ENCODE peak calls at places on chromosome 6, in seven cellular contexts. S is foreskin fibroblast, X is lower lobe of right lung, Q is adrenal gland, E is AG04449, L is astrocyte of the spinal cord, W is aorta. B is an unnamed sample.

GRCh38 chr6:139344186-139344963 is 30.1 kb downstream of the CITED2 start:
- DNase-seq in S (no peak), X (no peak), Q (no peak), E (no peak), L (no peak), W (no peak), B (no peak)

GRCh38 chr6:15475261-15475660 is 187.6 kb downstream of the DTNBP1 start:
- DNase-seq in S (no peak), X (no peak), Q (no peak), E (no peak), L (no peak), W (no peak), B (no peak)

GRCh38 chr6:157967486-157967885 is 14.2 kb upstream of the SYNJ2 start:
- DNase-seq in S (no peak), X (no peak), Q (no peak), E (no peak), L (no peak), W (no peak), B (no peak)

GRCh38 chr6:133983099-133983939 is 30.3 kb downstream of the TBPL1 start:
- DNase-seq in S (peak), X (peak), Q (no peak), E (peak), L (no peak), W (no peak), B (peak)

GRCh38 chr6:117681321-117681720 is 6.1 kb downstream of the NUS1 start:
- DNase-seq in S (no peak), X (no peak), Q (no peak), E (no peak), L (no peak), W (no peak), B (no peak)

GRCh38 chr6:108914235-108915022 is 66.2 kb downstream of the ARMC2 start:
- DNase-seq in S (peak), X (no peak), Q (no peak), E (no peak), L (no peak), W (no peak), B (peak)

GRCh38 chr6:27669798-27670301 is 196.9 kb upstream of the ZNF184 start:
- DNase-seq in S (no peak), X (no peak), Q (no peak), E (no peak), L (no peak), W (no peak), B (no peak)

GRCh38 chr6:151493495-151494234 is at the start of gene CCDC170:
- DNase-seq in S (peak), X (peak), Q (peak), E (no peak), L (peak), W (peak), B (no peak)

GRCh38 chr6:120378582-120379220 is 955.6 kb downstream of the TBC1D32 start:
- DNase-seq in S (peak), X (no peak), Q (no peak), E (no peak), L (peak), W (no peak), B (peak)

GRCh38 chr6:161143663-161144430 is 130.0 kb downstream of the AGPAT4 start:
- DNase-seq in S (no peak), X (no peak), Q (no peak), E (no peak), L (no peak), W (no peak), B (no peak)

GRCh38 chr6:163860194-163861081 is 445.9 kb downstream of the QKI start:
- DNase-seq in S (peak), X (no peak), Q (no peak), E (peak), L (peak), W (no peak), B (peak)

GRCh38 chr6:27059621-27060425 is 187.7 kb upstream of the PRSS16 start:
- DNase-seq in S (no peak), X (no peak), Q (no peak), E (no peak), L (no peak), W (no peak), B (no peak)

GRCh38 chr6:30267423-30267822 is 54.2 kb upstream of the TRIM26 start:
- DNase-seq in S (no peak), X (no peak), Q (no peak), E (no peak), L (no peak), W (no peak), B (no peak)

GRCh38 chr6:33856655-33857054 is 52.9 kb upstream of the MLN start:
- DNase-seq in S (no peak), X (no peak), Q (no peak), E (no peak), L (no peak), W (no peak), B (no peak)

GRCh38 chr6:158640519-158640918 is 4.0 kb downstream of the DYNLT1 start:
- DNase-seq in S (no peak), X (no peak), Q (no peak), E (no peak), L (no peak), W (no peak), B (no peak)

GRCh38 chr6:100851819-100852218 is 29.3 kb downstream of the ASCC3 start:
- DNase-seq in S (no peak), X (no peak), Q (no peak), E (no peak), L (no peak), W (peak), B (no peak)

GRCh38 chr6:45728674-45729073 is 287.0 kb downstream of the CLIC5 start:
- DNase-seq in S (peak), X (no peak), Q (no peak), E (no peak), L (peak), W (no peak), B (peak)

GRCh38 chr6:195861-196360 is 96.4 kb upstream of the DUSP22 start:
- DNase-seq in S (no peak), X (peak), Q (no peak), E (no peak), L (no peak), W (no peak), B (peak)

GRCh38 chr6:153436346-153436745 is 305.3 kb upstream of the RGS17 start:
- DNase-seq in S (no peak), X (no peak), Q (no peak), E (no peak), L (no peak), W (no peak), B (no peak)

DNA sequence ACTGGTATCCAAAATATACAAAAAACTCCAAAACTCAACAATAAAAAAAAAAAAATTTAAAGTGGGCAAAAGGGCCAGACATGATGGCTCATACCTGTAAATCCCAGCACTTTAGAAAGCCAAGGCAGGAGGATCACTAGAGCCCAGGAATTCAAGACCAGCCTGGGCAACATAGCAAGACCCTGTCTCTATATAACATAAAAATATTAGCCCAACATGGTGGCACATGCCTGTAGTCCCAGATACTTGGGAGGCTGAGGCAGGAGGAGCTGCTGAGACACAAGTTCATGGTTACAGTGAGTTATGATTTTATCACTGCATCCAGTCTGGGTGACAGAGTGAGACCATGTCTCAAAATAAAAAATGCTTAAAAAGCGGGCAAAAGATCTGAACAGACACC is 121.0 kb upstream of the BEND6 start:
- DNase-seq in S (no peak), X (no peak), Q (no peak), E (no peak), L (no peak), W (no peak), B (no peak)
- H3K4me3 ChIP-seq in S (no peak), X (no peak), Q (no peak), E (no peak), L (no peak), W (no peak), B (no peak)

GRCh38 chr6:35025241-35026188 is 115.6 kb downstream of the TCP11 start:
- DNase-seq in S (peak), X (no peak), Q (no peak), E (no peak), L (no peak), W (no peak), B (no peak)
- H3K4me3 ChIP-seq in S (no peak), X (no peak), Q (no peak), E (no peak), L (no peak), W (peak), B (no peak)

DNA sequence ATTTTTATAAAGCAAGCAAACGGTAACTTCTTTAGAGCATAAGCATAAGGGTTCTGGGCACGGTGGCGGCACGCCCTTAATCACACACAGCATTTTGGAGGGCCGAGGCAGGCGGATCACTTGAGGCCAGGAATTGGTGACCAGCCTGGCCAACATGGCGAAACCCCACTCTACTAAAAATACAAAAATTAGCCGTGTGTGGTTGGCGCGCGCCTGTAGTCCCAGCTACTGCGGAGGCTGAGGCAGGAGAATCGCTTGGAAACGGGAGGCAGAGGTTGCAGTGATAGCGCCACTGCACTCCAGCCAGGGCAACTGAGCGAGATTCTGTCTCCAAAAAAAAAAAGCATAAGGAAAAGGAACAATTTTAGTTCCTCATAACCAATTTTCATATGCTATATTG is 2.6 kb downstream of the SENP6 start:
- DNase-seq in S (no peak), X (no peak), Q (no peak), E (no peak), L (no peak), W (no peak), B (no peak)
- H3K4me3 ChIP-seq in S (peak), X (peak), Q (peak), E (peak), L (peak), W (no peak), B (peak)

GRCh38 chr6:166751051-166751595 is 124.1 kb upstream of the RPS6KA2 start:
- DNase-seq in S (no peak), X (no peak), Q (no peak), E (no peak), L (peak), W (no peak), B (no peak)
- H3K4me3 ChIP-seq in S (no peak), X (no peak), Q (no peak), E (no peak), L (no peak), W (no peak), B (no peak)

GRCh38 chr6:10414766-10415592 is at the start of gene TFAP2A:
- DNase-seq in S (peak), X (no peak), Q (no peak), E (no peak), L (no peak), W (no peak), B (peak)
- H3K4me3 ChIP-seq in S (peak), X (peak), Q (peak), E (peak), L (no peak), W (no peak), B (peak)

GRCh38 chr6:1606533-1607235 is 3.0 kb upstream of the FOXC1 start:
- DNase-seq in S (no peak), X (no peak), Q (no peak), E (no peak), L (no peak), W (peak), B (no peak)
- H3K4me3 ChIP-seq in S (no peak), X (no peak), Q (no peak), E (no peak), L (no peak), W (peak), B (no peak)

DNA sequence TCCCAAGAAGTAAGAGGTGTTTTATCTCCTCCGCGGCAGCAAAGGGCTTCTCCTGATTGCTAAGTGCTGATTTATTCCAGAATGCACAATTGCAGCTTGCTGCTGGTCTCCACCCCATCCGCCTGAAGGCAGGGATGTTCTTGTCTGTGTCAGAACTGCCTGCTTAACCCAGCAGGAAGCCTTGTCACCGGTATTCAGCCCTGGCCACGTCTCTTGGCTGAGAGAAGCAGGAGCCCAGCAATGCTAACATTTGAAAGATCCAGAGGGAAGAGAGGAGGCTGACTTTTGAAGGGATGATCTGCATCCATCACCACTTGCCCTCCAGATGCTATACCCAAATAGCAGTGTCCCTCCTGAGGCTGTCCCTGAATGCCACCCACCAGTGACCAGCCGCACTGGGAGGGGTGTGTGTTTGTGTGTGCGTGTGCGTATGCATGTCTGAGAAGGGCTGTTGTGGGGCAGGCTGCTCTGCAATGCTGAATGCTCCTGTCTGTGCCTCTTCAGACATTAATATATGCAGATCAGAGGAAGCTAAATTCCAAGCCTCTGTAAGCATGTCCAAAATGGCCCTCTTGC is 4.0 kb downstream of the SCML4 start:
- DNase-seq in S (peak), X (no peak), Q (no peak), E (no peak), L (no peak), W (no peak), B (no peak)
- H3K4me3 ChIP-seq in S (no peak), X (peak), Q (no peak), E (peak), L (peak), W (no peak), B (peak)

GRCh38 chr6:130756836-130757235 is 70.4 kb upstream of the SMLR1 start:
- DNase-seq in S (no peak), X (no peak), Q (no peak), E (no peak), L (no peak), W (no peak), B (no peak)
- H3K4me3 ChIP-seq in S (no peak), X (no peak), Q (no peak), E (no peak), L (no peak), W (no peak), B (no peak)

DNA sequence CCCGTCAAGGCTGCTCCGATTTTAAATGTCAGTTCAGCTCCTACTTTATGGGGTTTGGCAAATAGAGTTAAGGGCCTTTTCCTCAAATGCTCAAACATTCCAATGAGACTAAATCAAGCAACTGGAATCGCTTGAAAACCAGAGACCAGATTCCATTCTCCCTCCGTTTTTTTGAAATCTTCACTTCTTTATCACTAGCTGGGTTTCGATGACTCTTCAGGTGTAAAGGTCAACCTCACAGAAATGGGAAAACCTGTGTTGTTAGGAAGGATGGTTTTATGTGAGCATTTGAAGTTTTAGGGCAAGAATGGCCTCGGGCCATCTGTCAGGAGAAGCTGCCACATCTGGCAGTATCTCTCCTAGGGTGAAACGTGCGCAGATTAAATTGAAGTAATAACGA is 24.9 kb downstream of the TTLL2 start:
- DNase-seq in S (no peak), X (no peak), Q (no peak), E (no peak), L (no peak), W (no peak), B (no peak)
- H3K4me3 ChIP-seq in S (no peak), X (peak), Q (no peak), E (no peak), L (no peak), W (no peak), B (no peak)

B was measured in AG10803.